ENCODE peak calls at places on chromosomes 2 and 18, in five cellular contexts. One of them, this sample, is unnamed.

GRCh38 chr2:237324446-237325236 is 89.3 kb downstream of the COL6A3 start:
- DNase-seq in stimulated activated CD8-positive, alpha-beta memory T cell treated with anti-CD3 and anti-CD28 coated beads, Interleukin-15, amount 100 ng/mL, for 24 hours: no peak
- DNase-seq in NCI-H1694: no peak
- DNase-seq in amniotic stem cell: no peak
- DNase-seq in SJSA1: peak
- DNase-seq in this sample: peak

GRCh38 chr2:191148766-191149165 is 2.0 kb downstream of the STAT4 start:
- DNase-seq in stimulated activated CD8-positive, alpha-beta memory T cell treated with anti-CD3 and anti-CD28 coated beads, Interleukin-15, amount 100 ng/mL, for 24 hours: no peak
- DNase-seq in SJSA1: no peak
- DNase-seq in NCI-H1694: no peak
- DNase-seq in amniotic stem cell: no peak
- DNase-seq in this sample: no peak

GRCh38 chr2:168773719-168774521 is 28.5 kb upstream of the NOSTRIN start:
- DNase-seq in stimulated activated CD8-positive, alpha-beta memory T cell treated with anti-CD3 and anti-CD28 coated beads, Interleukin-15, amount 100 ng/mL, for 24 hours: no peak
- DNase-seq in amniotic stem cell: peak
- DNase-seq in NCI-H1694: peak
- DNase-seq in SJSA1: peak
- DNase-seq in this sample: no peak

GRCh38 chr2:122980672-122981071 is 1044.4 kb upstream of the CNTNAP5 start:
- DNase-seq in stimulated activated CD8-positive, alpha-beta memory T cell treated with anti-CD3 and anti-CD28 coated beads, Interleukin-15, amount 100 ng/mL, for 24 hours: no peak
- DNase-seq in amniotic stem cell: no peak
- DNase-seq in SJSA1: no peak
- DNase-seq in NCI-H1694: peak
- DNase-seq in this sample: no peak

GRCh38 chr2:214005337-214005736 is 405.5 kb upstream of the VWC2L start:
- DNase-seq in stimulated activated CD8-positive, alpha-beta memory T cell treated with anti-CD3 and anti-CD28 coated beads, Interleukin-15, amount 100 ng/mL, for 24 hours: no peak
- DNase-seq in NCI-H1694: no peak
- DNase-seq in SJSA1: no peak
- DNase-seq in amniotic stem cell: no peak
- DNase-seq in this sample: no peak

GRCh38 chr18:26386002-26386401 is 159.8 kb downstream of the TAF4B start:
- DNase-seq in stimulated activated CD8-positive, alpha-beta memory T cell treated with anti-CD3 and anti-CD28 coated beads, Interleukin-15, amount 100 ng/mL, for 24 hours: no peak
- DNase-seq in amniotic stem cell: peak
- DNase-seq in NCI-H1694: no peak
- DNase-seq in SJSA1: no peak
- DNase-seq in this sample: no peak

GRCh38 chr2:20646446-20646845 is 4.5 kb downstream of the HS1BP3 start:
- DNase-seq in stimulated activated CD8-positive, alpha-beta memory T cell treated with anti-CD3 and anti-CD28 coated beads, Interleukin-15, amount 100 ng/mL, for 24 hours: no peak
- DNase-seq in amniotic stem cell: no peak
- DNase-seq in NCI-H1694: no peak
- DNase-seq in SJSA1: no peak
- DNase-seq in this sample: no peak

GRCh38 chr2:147002256-147002655 is 842.6 kb upstream of the ACVR2A start:
- DNase-seq in SJSA1: no peak
- DNase-seq in stimulated activated CD8-positive, alpha-beta memory T cell treated with anti-CD3 and anti-CD28 coated beads, Interleukin-15, amount 100 ng/mL, for 24 hours: no peak
- DNase-seq in amniotic stem cell: no peak
- DNase-seq in NCI-H1694: peak
- DNase-seq in this sample: no peak

GRCh38 chr2:14702258-14702657 is 69.7 kb downstream of the LRATD1 start:
- DNase-seq in NCI-H1694: no peak
- DNase-seq in stimulated activated CD8-positive, alpha-beta memory T cell treated with anti-CD3 and anti-CD28 coated beads, Interleukin-15, amount 100 ng/mL, for 24 hours: no peak
- DNase-seq in amniotic stem cell: no peak
- DNase-seq in SJSA1: no peak
- DNase-seq in this sample: no peak

GRCh38 chr2:162233197-162233596 is 10.0 kb downstream of the FAP start:
- DNase-seq in amniotic stem cell: peak
- DNase-seq in SJSA1: peak
- DNase-seq in stimulated activated CD8-positive, alpha-beta memory T cell treated with anti-CD3 and anti-CD28 coated beads, Interleukin-15, amount 100 ng/mL, for 24 hours: no peak
- DNase-seq in NCI-H1694: no peak
- DNase-seq in this sample: peak

GRCh38 chr18:26017929-26018328 is 72.5 kb downstream of the SS18 start:
- DNase-seq in NCI-H1694: peak
- DNase-seq in stimulated activated CD8-positive, alpha-beta memory T cell treated with anti-CD3 and anti-CD28 coated beads, Interleukin-15, amount 100 ng/mL, for 24 hours: no peak
- DNase-seq in SJSA1: no peak
- DNase-seq in amniotic stem cell: no peak
- DNase-seq in this sample: no peak

GRCh38 chr2:49332415-49332814 is 178.1 kb upstream of the FSHR start:
- DNase-seq in SJSA1: no peak
- DNase-seq in amniotic stem cell: no peak
- DNase-seq in NCI-H1694: no peak
- DNase-seq in stimulated activated CD8-positive, alpha-beta memory T cell treated with anti-CD3 and anti-CD28 coated beads, Interleukin-15, amount 100 ng/mL, for 24 hours: no peak
- DNase-seq in this sample: no peak

GRCh38 chr2:48508461-48509124 is 21.4 kb upstream of the STON1 start:
- DNase-seq in SJSA1: peak
- DNase-seq in stimulated activated CD8-positive, alpha-beta memory T cell treated with anti-CD3 and anti-CD28 coated beads, Interleukin-15, amount 100 ng/mL, for 24 hours: no peak
- DNase-seq in NCI-H1694: no peak
- DNase-seq in amniotic stem cell: peak
- DNase-seq in this sample: no peak

GRCh38 chr2:69978157-69978904 is 16.9 kb upstream of the ASPRV1 start:
- DNase-seq in amniotic stem cell: no peak
- DNase-seq in SJSA1: no peak
- DNase-seq in NCI-H1694: no peak
- DNase-seq in stimulated activated CD8-positive, alpha-beta memory T cell treated with anti-CD3 and anti-CD28 coated beads, Interleukin-15, amount 100 ng/mL, for 24 hours: no peak
- DNase-seq in this sample: no peak

GRCh38 chr2:228535396-228535795 is 353.9 kb upstream of the SPHKAP start:
- DNase-seq in stimulated activated CD8-positive, alpha-beta memory T cell treated with anti-CD3 and anti-CD28 coated beads, Interleukin-15, amount 100 ng/mL, for 24 hours: no peak
- DNase-seq in SJSA1: no peak
- DNase-seq in NCI-H1694: peak
- DNase-seq in amniotic stem cell: no peak
- DNase-seq in this sample: no peak

GRCh38 chr2:32108111-32108510 is 44.8 kb downstream of the SPAST start:
- DNase-seq in SJSA1: no peak
- DNase-seq in amniotic stem cell: no peak
- DNase-seq in NCI-H1694: no peak
- DNase-seq in stimulated activated CD8-positive, alpha-beta memory T cell treated with anti-CD3 and anti-CD28 coated beads, Interleukin-15, amount 100 ng/mL, for 24 hours: no peak
- DNase-seq in this sample: no peak

GRCh38 chr2:216315817-216316603 is 56.3 kb downstream of the MARCHF4 start:
- DNase-seq in amniotic stem cell: peak
- DNase-seq in NCI-H1694: no peak
- DNase-seq in SJSA1: peak
- DNase-seq in stimulated activated CD8-positive, alpha-beta memory T cell treated with anti-CD3 and anti-CD28 coated beads, Interleukin-15, amount 100 ng/mL, for 24 hours: no peak
- DNase-seq in this sample: no peak

This sample was measured in AG04449.